ENCODE peak calls at places on chromosomes 7 and 10, in seven cellular contexts. S, B, N, R, V, P and T are unnamed samples.

GRCh38 chr10:29357962-29358635 is 69.2 kb downstream of the LYZL1 start:
- DNase-seq in V (no peak), B (peak), P (no peak), R (no peak), N (no peak), S (no peak), T (no peak)

GRCh38 chr10:70714245-70714644 is 41.9 kb downstream of the ADAMTS14 start:
- DNase-seq in N (no peak), R (no peak), S (no peak), P (no peak), V (no peak), B (no peak), T (no peak)

GRCh38 chr7:129496653-129497052 is 5.7 kb upstream of the SMKR1 start:
- DNase-seq in R (no peak), B (no peak), V (no peak), N (no peak), P (no peak), S (no peak), T (no peak)

GRCh38 chr7:84614821-84615506 is 420.4 kb upstream of the SEMA3A start:
- DNase-seq in N (no peak), B (no peak), P (no peak), V (no peak), R (no peak), S (no peak), T (no peak)

GRCh38 chr7:154677454-154677853 is 325.5 kb downstream of the PAXIP1 start:
- DNase-seq in B (no peak), N (no peak), S (no peak), P (no peak), V (no peak), R (no peak), T (no peak)

GRCh38 chr10:124537166-124537725 is 75.6 kb downstream of the LHPP start:
- DNase-seq in V (no peak), N (peak), R (no peak), P (no peak), S (no peak), B (no peak), T (no peak)

GRCh38 chr10:55746002-55746401 is 615.1 kb downstream of the ZWINT start:
- DNase-seq in B (no peak), R (no peak), P (no peak), N (no peak), S (no peak), V (no peak), T (no peak)

GRCh38 chr7:157235357-157236018 is 96.8 kb downstream of the UBE3C start:
- DNase-seq in R (no peak), V (no peak), P (no peak), N (no peak), B (no peak), S (no peak), T (no peak)

GRCh38 chr10:17981766-17982380 is 30.2 kb downstream of the SLC39A12 start:
- DNase-seq in R (no peak), B (no peak), P (no peak), S (peak), N (no peak), V (no peak), T (no peak)

GRCh38 chr7:47614450-47614849 is 32.5 kb upstream of the TNS3 start:
- DNase-seq in R (no peak), P (no peak), V (no peak), B (no peak), S (no peak), N (no peak), T (no peak)

GRCh38 chr7:47520408-47520807 is 61.5 kb downstream of the TNS3 start:
- DNase-seq in S (no peak), B (no peak), R (no peak), V (no peak), N (peak), P (peak), T (peak)

GRCh38 chr7:123285076-123285700 is 85.4 kb upstream of the SLC13A1 start:
- DNase-seq in R (no peak), P (no peak), N (no peak), B (no peak), S (peak), V (no peak), T (no peak)

GRCh38 chr10:118108194-118109026 is 61.7 kb upstream of the RAB11FIP2 start:
- DNase-seq in V (peak), S (no peak), B (no peak), P (no peak), R (no peak), N (no peak), T (no peak)

GRCh38 chr7:77727936-77728701 is 31.9 kb downstream of the RSBN1L start:
- DNase-seq in V (peak), S (peak), R (no peak), N (no peak), B (peak), P (no peak), T (no peak)

GRCh38 chr10:127715782-127716378 is 21.1 kb upstream of the FOXI2 start:
- DNase-seq in V (no peak), N (no peak), S (peak), B (peak), R (no peak), P (no peak), T (no peak)

GRCh38 chr7:92609921-92610518 is 19.8 kb upstream of the FAM133B start:
- DNase-seq in R (no peak), V (no peak), P (no peak), N (no peak), S (peak), B (no peak), T (no peak)

GRCh38 chr7:77685219-77685618 is 11.0 kb upstream of the RSBN1L start:
- DNase-seq in P (no peak), R (no peak), N (no peak), S (peak), V (no peak), B (no peak), T (peak)

GRCh38 chr10:55989188-55989587 is 371.9 kb downstream of the ZWINT start:
- DNase-seq in P (no peak), R (no peak), N (no peak), V (no peak), S (no peak), B (no peak), T (no peak)

GRCh38 chr10:97154789-97155188 is 31.0 kb downstream of the SLIT1 start:
- DNase-seq in N (no peak), P (peak), V (no peak), S (no peak), R (no peak), B (no peak), T (no peak)

GRCh38 chr7:74023037-74023436 is 4.9 kb upstream of the ELN start:
- DNase-seq in S (peak), V (no peak), P (peak), B (no peak), R (no peak), N (peak), T (no peak)

GRCh38 chr10:29324220-29324831 is 35.5 kb downstream of the LYZL1 start:
- DNase-seq in N (no peak), P (no peak), V (no peak), R (no peak), S (no peak), B (peak), T (no peak)

GRCh38 chr10:95290801-95291633 is at the start of gene PDLIM1:
- DNase-seq in N (peak), R (peak), P (peak), S (peak), V (no peak), B (peak), T (peak)

GRCh38 chr7:114789942-114790341 is 132.0 kb upstream of the MDFIC start:
- DNase-seq in V (no peak), N (no peak), S (no peak), P (no peak), R (no peak), B (no peak), T (no peak)

GRCh38 chr7:68722044-68722443 is 876.2 kb upstream of the AUTS2 start:
- DNase-seq in R (no peak), P (no peak), S (no peak), N (no peak), B (no peak), V (no peak), T (no peak)

GRCh38 chr10:30368065-30368718 is 19.1 kb upstream of the MTPAP start:
- DNase-seq in S (peak), P (no peak), V (no peak), N (peak), B (no peak), R (no peak), T (no peak)

GRCh38 chr7:22109761-22110160 is 164.1 kb upstream of the CDCA7L start:
- DNase-seq in N (peak), B (peak), R (no peak), P (no peak), S (peak), V (no peak), T (peak)

GRCh38 chr10:122291739-122292138 is 20.6 kb downstream of the BTBD16 start:
- DNase-seq in B (no peak), N (no peak), V (no peak), R (no peak), P (peak), S (no peak), T (no peak)

GRCh38 chr7:18437086-18437485 is 58.5 kb upstream of the HDAC9 start:
- DNase-seq in V (no peak), B (no peak), S (no peak), N (no peak), R (no peak), P (no peak), T (no peak)

GRCh38 chr7:2732959-2733584 is 45.1 kb downstream of the AMZ1 start:
- DNase-seq in B (no peak), P (peak), V (no peak), N (peak), S (no peak), R (no peak), T (no peak)

GRCh38 chr10:77552252-77552651 is 85.4 kb downstream of the KCNMA1 start:
- DNase-seq in P (peak), R (no peak), S (no peak), V (no peak), B (no peak), N (no peak), T (no peak)
- H3K4me3 ChIP-seq in P (no peak), R (no peak), S (no peak), V (no peak), B (no peak), N (no peak), T (no peak)

GRCh38 chr7:138008046-138008587 is 6.2 kb upstream of the CREB3L2 start:
- DNase-seq in S (no peak), V (no peak), R (no peak), B (no peak), P (no peak), N (no peak), T (no peak)
- H3K27ac ChIP-seq in S (no peak), V (no peak), R (no peak), B (no peak), P (no peak), N (no peak), T (no peak)

GRCh38 chr7:44676776-44677175 is 70.3 kb downstream of the OGDH start:
- DNase-seq in P (no peak), V (no peak), R (no peak), S (no peak), N (no peak), B (no peak), T (no peak)
- H3K4me3 ChIP-seq in P (no peak), V (no peak), R (no peak), S (no peak), N (no peak), B (no peak), T (no peak)

GRCh38 chr10:72026251-72026650 is 62.1 kb downstream of the CHST3 start:
- DNase-seq in R (no peak), N (no peak), B (no peak), V (no peak), S (no peak), P (no peak), T (no peak)
- H3K27ac ChIP-seq in R (no peak), N (peak), B (no peak), V (no peak), S (no peak), P (no peak), T (no peak)